ENCODE peak calls at places on chromosome 12, in five cellular contexts. D, I, U, F and V are unnamed samples.

GRCh38 chr12:31217356-31218130 is 108.4 kb downstream of the SINHCAF start:
- DNase-seq in I (no peak), D (no peak), F (no peak), U (no peak), V (no peak)

GRCh38 chr12:111192657-111193056 is 176.2 kb downstream of the PHETA1 start:
- DNase-seq in U (no peak), F (no peak), I (no peak), D (peak; percentile 55), V (peak; percentile 17)

GRCh38 chr12:6764011-6764828 is 1.9 kb upstream of the PTMS start:
- DNase-seq in I (peak; percentile 87), D (peak; percentile 95), U (peak; percentile 98), F (peak; percentile 94), V (peak; percentile 99)

GRCh38 chr12:53223391-53224267 is 8.4 kb downstream of the RARG start:
- DNase-seq in I (no peak), F (peak; percentile 68), D (peak; percentile 55), U (no peak), V (no peak)

GRCh38 chr12:29396774-29397173 is 15.8 kb upstream of the ERGIC2 start:
- DNase-seq in U (no peak), I (no peak), D (peak; percentile 71), F (no peak), V (no peak)

GRCh38 chr12:128982933-128983332 is 129.7 kb downstream of the GLT1D1 start:
- DNase-seq in I (no peak), U (no peak), F (no peak), D (no peak), V (no peak)

GRCh38 chr12:116484807-116485206 is 74.4 kb upstream of the MAP1LC3B2 start:
- DNase-seq in D (no peak), U (no peak), F (no peak), I (no peak), V (no peak)

GRCh38 chr12:122584177-122584576 is 57.1 kb downstream of the KNTC1 start:
- DNase-seq in I (no peak), D (no peak), F (no peak), U (no peak), V (no peak)

GRCh38 chr12:62320054-62320453 is 59.9 kb downstream of the USP15 start:
- DNase-seq in D (no peak), I (no peak), U (no peak), F (no peak), V (no peak)

GRCh38 chr12:47962198-47962597 is 1.2 kb upstream of the TMEM106C start:
- DNase-seq in I (no peak), D (no peak), U (no peak), F (no peak), V (no peak)

GRCh38 chr12:30996255-30996654 is 69.7 kb downstream of the TSPAN11 start:
- DNase-seq in D (no peak), F (no peak), I (no peak), U (peak; percentile 63), V (peak; percentile 36)

GRCh38 chr12:3216097-3216496 is 138.9 kb downstream of the TSPAN9 start:
- DNase-seq in U (no peak), D (no peak), I (no peak), F (no peak), V (no peak)

GRCh38 chr12:3213768-3214167 is 136.6 kb downstream of the TSPAN9 start:
- DNase-seq in I (no peak), U (no peak), D (no peak), F (no peak), V (no peak)

GRCh38 chr12:3216726-3217682 is 139.8 kb downstream of the TSPAN9 start:
- DNase-seq in F (no peak), U (no peak), D (peak; percentile 99), I (no peak), V (peak; percentile 98)

GRCh38 chr12:3214508-3215365 is 137.6 kb downstream of the TSPAN9 start:
- DNase-seq in U (no peak), F (no peak), D (peak; percentile 39), I (no peak), V (no peak)

DNA sequence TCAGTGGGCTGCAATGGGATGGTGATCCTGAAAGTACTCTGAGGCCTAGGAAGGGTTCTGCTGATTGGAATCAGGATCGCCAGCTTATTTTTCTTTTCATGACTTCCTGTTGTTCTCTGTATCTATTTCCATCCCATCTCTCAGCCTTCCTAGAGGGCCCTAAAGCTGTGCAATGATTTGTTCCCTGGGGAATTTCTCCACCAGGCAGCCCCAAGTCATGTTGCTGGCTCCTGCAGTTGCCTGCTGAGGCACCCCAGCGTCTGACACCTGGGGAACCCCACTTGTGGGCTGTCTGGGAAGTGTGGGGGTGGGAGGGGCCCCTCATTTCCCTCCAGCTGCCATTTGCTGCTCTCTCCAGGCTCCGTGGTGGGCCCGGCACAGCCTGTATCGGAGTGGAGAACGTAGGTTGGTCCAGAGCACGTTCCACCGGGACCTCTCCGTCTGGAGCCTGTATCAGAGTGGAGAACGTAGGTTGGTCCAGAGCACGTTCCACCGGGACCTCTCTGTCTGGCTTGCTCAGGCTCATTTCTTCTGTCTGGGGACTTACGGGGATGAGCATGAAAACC is 138.3 kb downstream of the TSPAN9 start:
- DNase-seq in F (no peak), U (no peak), D (no peak), I (no peak), V (no peak)
- TF ChIP-seq CTCF in F (no peak), U (no peak), D (no peak), I (no peak), V (no peak)

GRCh38 chr12:55659486-55660385 is 23.0 kb downstream of the OR10P1 start:
- DNase-seq in D (no peak), U (no peak), I (no peak), F (peak; percentile 69), V (peak; percentile 30)
- TF ChIP-seq CTCF in D (peak; percentile 9), U (peak; percentile 53), I (peak; percentile 22), F (peak; percentile 36), V (peak; percentile 39)

GRCh38 chr12:50765325-50765911 is 1.5 kb downstream of the ATF1 start:
- DNase-seq in I (no peak), F (no peak), U (no peak), D (peak; percentile 70), V (peak; percentile 71)
- TF ChIP-seq CTCF in I (peak; percentile 70), F (peak; percentile 55), U (peak; percentile 75), D (peak; percentile 58), V (peak; percentile 63)

GRCh38 chr12:101743724-101744472 is 4.6 kb upstream of the SYCP3 start:
- DNase-seq in D (no peak), U (no peak), I (no peak), F (no peak), V (no peak)
- TF ChIP-seq CTCF in D (no peak), U (no peak), I (no peak), F (no peak), V (no peak)

GRCh38 chr12:107318804-107319535 is 225.6 kb upstream of the CRY1 start:
- DNase-seq in D (peak; percentile 34), I (peak; percentile 23), F (no peak), U (no peak), V (peak; percentile 59)

GRCh38 chr12:107319536-107320030 is 226.2 kb upstream of the CRY1 start:
- DNase-seq in D (no peak), F (no peak), U (no peak), I (no peak), V (no peak)

GRCh38 chr12:107320031-107320928 is 226.9 kb upstream of the CRY1 start:
- DNase-seq in D (peak; percentile 85), I (no peak), U (no peak), F (peak; percentile 46), V (peak; percentile 80)

GRCh38 chr12:107318554-107318803 is 225.1 kb upstream of the CRY1 start:
- DNase-seq in D (no peak), F (no peak), I (no peak), U (no peak), V (no peak)

GRCh38 chr12:107317751-107318553 is 224.6 kb upstream of the CRY1 start:
- DNase-seq in D (peak; percentile 87), I (peak; percentile 82), U (peak; percentile 74), F (peak; percentile 77), V (peak; percentile 92)
- TF ChIP-seq CTCF in D (peak; percentile 60), I (peak; percentile 57), U (peak; percentile 27), F (no peak), V (peak; percentile 14)

DNA sequence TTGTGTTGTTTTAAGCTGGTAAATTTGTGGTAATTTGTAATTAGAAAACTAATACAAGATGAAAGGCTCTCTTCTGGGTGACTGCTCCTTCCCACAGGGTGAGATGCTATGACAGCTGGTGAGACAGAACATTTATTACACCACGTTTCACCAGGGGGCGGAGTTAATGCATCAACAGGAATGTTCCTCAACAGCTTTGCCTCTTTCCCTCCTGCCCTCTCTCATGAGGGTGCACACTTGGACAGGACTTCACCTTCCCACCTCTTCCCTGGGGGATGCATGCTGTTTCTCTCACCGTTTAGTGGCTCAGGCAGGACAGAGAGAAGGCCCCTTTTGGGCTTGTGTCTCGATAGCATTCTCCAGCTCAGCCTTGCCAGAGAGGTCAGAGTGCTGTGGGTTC is 13.4 kb upstream of the PPP1R1A start:
- DNase-seq in I (no peak), U (no peak), D (peak; percentile 33), F (no peak), V (peak; percentile 41)
- TF ChIP-seq CTCF in I (no peak), U (no peak), D (no peak), F (no peak), V (no peak)

DNA sequence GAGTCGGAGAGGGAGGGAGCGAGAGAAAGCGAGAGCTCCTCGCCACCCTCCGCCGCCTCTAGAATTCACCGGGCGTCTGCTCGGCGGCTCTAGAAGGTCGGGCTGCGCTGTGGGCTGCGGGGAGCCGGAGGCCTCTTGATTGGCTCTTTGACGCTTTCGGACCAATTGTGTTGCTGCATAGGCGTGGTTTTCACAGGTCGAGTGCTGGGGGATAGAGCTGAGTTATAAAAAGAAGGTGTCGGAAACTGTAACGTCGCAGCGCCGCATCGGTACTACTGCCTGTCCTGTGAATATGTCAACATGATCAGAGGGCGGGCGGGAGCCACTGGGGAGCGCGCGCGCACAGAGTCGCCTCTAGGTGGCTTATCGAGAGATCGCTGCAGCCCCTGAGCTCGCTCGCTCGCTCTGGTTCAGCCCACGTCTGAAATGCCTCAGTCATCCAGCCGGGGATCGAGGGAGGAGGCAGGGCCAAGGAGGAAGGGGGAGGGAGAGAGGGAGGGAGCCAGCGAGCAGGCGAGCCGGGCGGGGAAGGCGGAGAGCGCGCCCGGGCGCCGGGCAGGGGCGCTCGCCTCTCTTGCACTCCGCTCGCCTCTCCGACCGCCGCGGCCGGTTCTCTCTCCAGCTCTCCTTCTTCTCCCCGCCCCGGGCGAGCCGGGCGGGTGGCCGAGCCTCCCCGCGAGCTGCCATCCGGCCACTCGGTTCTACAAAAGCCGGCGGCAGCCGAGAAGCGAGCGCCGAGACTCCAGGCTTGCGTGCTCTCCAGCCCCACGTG is at the start of gene TBX3:
- DNase-seq in I (peak; percentile 84), F (peak; percentile 91), D (peak; percentile 74), U (peak; percentile 98), V (peak; percentile 99)
- TF ChIP-seq CTCF in I (peak; percentile 60), F (peak; percentile 47), D (peak; percentile 50), U (peak; percentile 63), V (peak; percentile 60)